ENCODE peak calls at places on chromosomes 2 and 18, in seven cellular contexts. Q is fibroblast of lung; L is right lobe of liver; K is PC-3; M is SJSA1; P is kidney; X is CD8-positive, alpha-beta memory T cell. U is an unnamed sample. For H3K4me1 and H3K36me3, the result is how much of the 10 kb centered on the place peaks cover.

GRCh38 chr2:169565686-169566085 is 8.0 kb downstream of the FASTKD1 start:
- DNase-seq in Q (no peak), L (no peak), K (no peak), M (no peak), P (no peak), X (no peak), U (no peak)

GRCh38 chr2:59077026-59077425 is 835.9 kb upstream of the FANCL start:
- DNase-seq in Q (no peak), L (no peak), K (no peak), M (no peak), P (no peak), X (no peak), U (no peak)

GRCh38 chr2:238202326-238203103 is 980 bp downstream of the ILKAP start:
- DNase-seq in Q (peak), L (no peak), K (no peak), M (no peak), P (no peak), X (no peak), U (no peak)

GRCh38 chr18:38790303-38790702 is 1224.7 kb upstream of the CELF4 start:
- DNase-seq in Q (no peak), L (no peak), K (peak), M (no peak), P (no peak), X (no peak), U (no peak)

GRCh38 chr2:43948370-43948769 is 47.4 kb downstream of the LRPPRC start:
- DNase-seq in Q (peak), L (no peak), K (peak), M (no peak), P (no peak), X (no peak), U (no peak)

GRCh38 chr2:48482774-48483173 is 47.2 kb upstream of the STON1 start:
- DNase-seq in Q (peak), L (no peak), K (no peak), M (no peak), P (no peak), X (no peak), U (no peak)

GRCh38 chr2:183229386-183229785 is 105.1 kb downstream of the NUP35 start:
- DNase-seq in Q (peak), L (no peak), K (peak), M (no peak), P (no peak), X (no peak), U (no peak)

GRCh38 chr18:13530879-13531387 is 195.4 kb downstream of the FAM210A start:
- DNase-seq in Q (peak), L (peak), K (peak), M (no peak), P (no peak), X (no peak), U (peak)

GRCh38 chr2:20432714-20433113 is 14.2 kb upstream of the RHOB start:
- DNase-seq in Q (no peak), L (peak), K (no peak), M (no peak), P (no peak), X (no peak), U (no peak)

DNA sequence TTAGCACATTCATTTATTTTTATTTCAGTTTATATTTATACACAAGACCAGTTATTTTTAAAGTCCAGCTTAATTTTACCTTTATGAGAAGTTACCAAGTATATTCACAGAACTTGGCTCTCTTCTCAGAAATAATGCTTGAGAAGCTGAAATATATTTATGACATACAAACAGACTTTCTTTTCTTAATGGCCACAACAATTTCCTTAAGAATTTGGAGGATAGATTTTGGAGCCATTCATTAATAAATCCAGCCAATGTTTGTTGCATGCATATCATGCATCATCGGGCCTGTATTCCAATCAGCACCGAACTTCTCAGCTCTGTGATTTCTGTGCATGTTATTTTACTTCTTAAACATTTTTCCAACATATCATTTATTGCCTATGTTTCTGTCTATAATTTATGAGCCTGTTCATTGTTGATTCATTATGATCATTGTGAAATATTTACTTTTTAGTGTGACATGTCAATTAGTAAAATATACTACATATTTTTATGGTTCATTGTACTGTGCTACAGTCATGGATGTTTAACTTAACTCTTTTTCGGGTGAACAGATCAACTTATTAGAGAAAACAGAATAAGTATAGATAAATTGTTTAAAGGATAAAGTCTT is 3.5 kb downstream of the GULP1 start:
- DNase-seq in Q (no peak), L (no peak), K (peak), M (no peak), P (no peak), X (no peak), U (no peak)
- H3K4me1 ChIP-seq in Q (under half), L (under half), K (under half), M (under half), P (under half), X (under half), U (under half)

DNA sequence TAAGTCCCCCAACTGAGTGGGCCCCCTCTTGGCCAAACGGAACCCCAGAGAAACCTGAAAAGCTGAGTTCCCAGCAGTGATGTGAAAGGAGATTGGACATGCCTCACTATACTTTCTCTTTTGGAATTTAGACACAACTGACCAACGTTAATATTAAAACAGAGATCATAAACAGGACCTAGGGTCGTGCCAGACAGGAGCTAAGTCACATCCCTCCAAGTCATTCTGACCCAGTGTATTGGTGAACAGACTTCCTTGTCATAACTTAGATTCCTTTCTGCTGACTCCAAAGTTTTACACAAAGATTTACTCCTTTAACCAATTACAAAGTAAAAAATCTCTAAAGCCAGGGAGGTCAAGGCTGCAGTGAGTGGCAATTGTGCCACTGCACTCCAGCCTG is 46.9 kb downstream of the UXS1 start:
- DNase-seq in Q (peak), L (no peak), K (peak), M (peak), P (no peak), X (no peak), U (no peak)
- H3K36me3 ChIP-seq in Q (under half), L (under half), K (under half), M (under half), P (under half), X (under half), U (under half)

GRCh38 chr18:67973916-67974315 is 457.4 kb upstream of the DSEL start:
- DNase-seq in Q (no peak), L (no peak), K (no peak), M (no peak), P (no peak), X (no peak), U (no peak)

GRCh38 chr18:67966224-67966623 is 449.7 kb upstream of the DSEL start:
- DNase-seq in Q (no peak), L (no peak), K (no peak), M (no peak), P (no peak), X (no peak), U (no peak)

GRCh38 chr18:67969458-67969857 is 452.9 kb upstream of the DSEL start:
- DNase-seq in Q (no peak), L (no peak), K (no peak), M (no peak), P (no peak), X (no peak), U (no peak)
- H3K27ac ChIP-seq in Q (no peak), L (no peak), K (no peak), M (no peak), P (no peak), X (no peak), U (no peak)

DNA sequence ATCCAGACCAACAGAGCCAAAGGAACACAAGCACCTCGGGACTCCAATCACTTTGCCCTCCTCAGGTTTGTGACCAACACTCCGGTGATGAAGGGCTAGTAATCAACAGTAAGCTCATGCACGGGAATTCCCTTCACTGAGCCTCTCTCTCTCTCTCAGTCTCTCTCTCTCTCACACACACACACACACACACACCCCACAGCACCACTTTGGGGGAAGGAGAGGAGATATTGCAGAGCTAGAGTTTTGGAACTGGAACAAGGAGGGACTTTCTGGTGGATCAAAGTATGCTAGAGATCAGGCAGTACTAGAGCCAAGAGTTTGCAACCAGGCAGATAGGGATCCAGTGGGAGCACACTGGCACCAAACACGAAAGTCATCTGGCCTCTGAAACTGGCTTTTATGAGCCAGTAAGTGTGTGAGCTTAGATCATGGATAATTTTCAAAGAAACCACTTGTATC is 98.7 kb downstream of the ANKRD44 start:
- DNase-seq in Q (no peak), L (no peak), K (no peak), M (no peak), P (no peak), X (peak), U (no peak)
- H3K4me1 ChIP-seq in Q (under half), L (under half), K (under half), M (under half), P (under half), X (half or more), U (under half)

GRCh38 chr2:203437516-203437915 is 97.6 kb downstream of the RAPH1 start:
- DNase-seq in Q (no peak), L (no peak), K (no peak), M (no peak), P (no peak), X (no peak), U (no peak)
- H3K36me3 ChIP-seq in Q (under half), L (under half), K (under half), M (half or more), P (under half), X (under half), U (under half)

DNA sequence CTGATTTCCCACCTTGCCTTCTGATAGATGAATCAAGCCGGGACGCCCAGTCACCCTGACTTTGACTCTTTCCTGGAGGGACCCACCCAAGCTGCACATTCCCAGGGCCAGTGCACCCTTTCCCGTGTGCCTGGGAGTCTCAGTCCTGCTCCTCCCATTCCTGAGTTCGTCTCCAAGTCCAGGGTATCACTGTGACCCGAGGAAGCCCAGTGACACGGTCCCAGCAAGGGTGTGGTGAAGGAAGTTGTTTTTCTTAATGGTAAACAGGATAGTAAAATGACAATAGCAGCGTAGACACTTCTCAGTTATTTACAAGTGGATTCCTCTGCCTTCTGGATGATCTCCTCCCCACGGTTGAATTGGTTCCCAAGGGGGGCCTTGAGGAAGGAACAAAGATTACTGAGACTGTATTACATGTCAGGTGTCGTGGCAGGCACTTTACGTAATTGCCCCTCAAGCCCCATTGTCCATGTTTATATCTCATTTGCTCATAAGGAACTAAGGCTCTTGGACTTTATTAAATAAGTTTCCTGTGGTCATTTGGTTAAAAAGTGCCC is 123.3 kb downstream of the PRKCE start:
- DNase-seq in Q (no peak), L (no peak), K (no peak), M (no peak), P (no peak), X (no peak), U (no peak)
- H3K27ac ChIP-seq in Q (no peak), L (no peak), K (no peak), M (no peak), P (peak), X (no peak), U (no peak)

DNA sequence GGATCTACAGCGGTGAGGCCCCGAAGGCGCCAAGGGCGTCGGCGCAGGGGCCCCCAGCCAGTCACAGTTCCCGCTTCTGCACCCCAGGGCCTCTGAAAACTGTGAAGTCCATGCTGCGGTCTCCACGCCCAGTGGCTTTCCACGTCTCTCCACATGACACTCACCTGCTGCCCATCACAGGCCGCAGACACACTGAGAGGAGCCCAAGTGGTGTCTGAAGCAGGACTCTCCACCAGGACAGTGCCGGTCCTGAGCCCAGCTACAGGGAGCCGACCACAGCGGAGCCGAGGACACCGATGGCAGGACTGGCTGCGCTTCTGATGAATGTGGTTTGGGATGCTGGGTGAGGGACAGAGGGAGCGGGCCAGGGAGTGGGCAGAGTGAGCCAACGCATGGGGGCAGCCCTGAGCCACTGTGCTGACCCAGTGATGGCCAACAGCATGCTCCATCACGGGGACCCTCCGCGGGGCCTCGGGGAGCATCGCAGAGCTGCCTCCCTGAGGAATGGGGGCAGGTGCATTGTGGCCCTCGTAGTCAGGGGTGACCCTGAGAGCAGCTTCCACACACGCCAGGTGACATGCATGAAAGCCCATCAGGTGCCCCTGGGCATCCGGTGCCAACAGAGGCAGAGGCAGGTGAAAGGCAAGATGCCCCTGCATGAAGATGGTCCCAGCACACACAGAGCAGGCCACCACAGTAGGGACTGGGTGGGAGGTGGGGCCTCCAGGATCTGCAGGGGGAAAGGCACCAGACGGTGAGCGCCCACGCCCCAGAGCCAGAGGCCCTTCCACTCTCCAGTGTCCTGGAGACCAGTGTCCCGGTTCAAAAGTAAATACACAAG is 116.6 kb downstream of the HDAC4 start:
- DNase-seq in Q (no peak), L (no peak), K (no peak), M (no peak), P (peak), X (no peak), U (peak)
- H3K4me1 ChIP-seq in Q (under half), L (under half), K (under half), M (under half), P (under half), X (half or more), U (under half)

GRCh38 chr2:230974096-230974913 is 21.6 kb upstream of the SPATA3 start:
- DNase-seq in Q (peak), L (no peak), K (peak), M (peak), P (no peak), X (peak), U (no peak)

GRCh38 chr2:230975927-230976326 is 20.0 kb upstream of the SPATA3 start:
- DNase-seq in Q (no peak), L (no peak), K (no peak), M (no peak), P (no peak), X (no peak), U (no peak)

GRCh38 chr2:230972046-230972445 is 23.9 kb upstream of the SPATA3 start:
- DNase-seq in Q (no peak), L (no peak), K (no peak), M (no peak), P (no peak), X (no peak), U (no peak)

GRCh38 chr2:230980468-230980867 is 15.5 kb upstream of the SPATA3 start:
- DNase-seq in Q (no peak), L (no peak), K (no peak), M (no peak), P (no peak), X (no peak), U (no peak)

DNA sequence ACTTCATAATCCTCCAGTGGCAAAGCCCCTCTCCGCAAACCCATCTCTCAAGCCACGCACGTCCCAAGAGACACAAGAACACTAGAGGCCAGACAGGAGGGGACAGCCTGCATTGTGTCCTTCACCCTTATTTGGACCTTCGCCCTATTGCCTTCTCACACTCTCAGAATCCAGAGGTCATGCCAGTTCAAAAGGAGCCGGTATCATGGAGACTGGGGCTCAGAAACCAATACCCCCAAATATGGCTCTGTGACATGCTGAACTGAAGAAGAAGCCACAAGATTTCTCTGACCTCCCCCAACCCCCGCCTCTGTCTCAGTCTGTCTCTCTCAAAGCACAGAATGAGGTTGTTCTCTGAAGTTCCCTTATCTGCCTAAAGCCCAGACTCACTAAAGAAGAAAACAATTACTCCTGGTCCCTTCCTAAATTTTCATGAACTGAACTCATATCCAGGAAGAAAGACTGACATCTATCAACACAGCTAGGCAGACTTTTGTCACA is 19.2 kb upstream of the SPATA3 start:
- DNase-seq in Q (no peak), L (no peak), K (no peak), M (no peak), P (no peak), X (no peak), U (no peak)
- H3K36me3 ChIP-seq in Q (under half), L (under half), K (under half), M (under half), P (under half), X (under half), U (under half)

DNA sequence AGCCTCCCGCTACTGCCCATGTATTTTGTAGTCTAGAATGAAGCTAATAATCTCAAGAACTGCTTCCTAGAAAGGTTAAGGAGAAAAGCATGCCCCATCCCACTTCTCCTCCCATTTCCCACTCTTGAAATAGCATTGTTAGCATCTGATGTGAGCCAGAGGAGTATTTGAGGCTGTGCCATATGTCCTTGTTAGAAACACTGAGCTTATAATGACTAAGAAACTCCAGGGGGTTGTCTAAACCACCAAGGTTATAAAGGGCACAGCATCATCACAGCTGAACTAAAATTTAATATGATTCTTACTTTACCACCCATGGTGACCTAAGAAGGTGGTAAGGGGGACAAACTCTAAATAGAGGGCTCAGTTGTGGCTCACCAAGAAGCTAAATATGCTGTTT is 16.6 kb downstream of the TSPYL6 start:
- DNase-seq in Q (peak), L (no peak), K (peak), M (no peak), P (no peak), X (no peak), U (no peak)
- H3K27ac ChIP-seq in Q (peak), L (no peak), K (no peak), M (peak), P (no peak), X (no peak), U (peak)

U was measured in suprapubic skin.